ENCODE peak calls at places on chromosomes 2 and 18, in four cellular contexts. One of them, this sample, is unnamed.

GRCh38 chr18:702957-703659 is 9.3 kb downstream of the ENOSF1 start:
- DNase-seq in GM12865: no peak
- DNase-seq in neural progenitor cell: no peak
- DNase-seq in left ventricle myocardium inferior: no peak
- DNase-seq in this sample: no peak

GRCh38 chr18:5628512-5629255 is 84.9 kb upstream of the EPB41L3 start:
- DNase-seq in neural progenitor cell: peak
- DNase-seq in GM12865: no peak
- DNase-seq in left ventricle myocardium inferior: peak
- DNase-seq in this sample: no peak

GRCh38 chr2:70703900-70704549 is 64.0 kb downstream of the ADD2 start:
- DNase-seq in neural progenitor cell: peak
- DNase-seq in left ventricle myocardium inferior: no peak
- DNase-seq in GM12865: no peak
- DNase-seq in this sample: no peak

GRCh38 chr2:86032861-86033595 is 72.7 kb downstream of the POLR1A start:
- DNase-seq in left ventricle myocardium inferior: no peak
- DNase-seq in neural progenitor cell: no peak
- DNase-seq in GM12865: no peak
- DNase-seq in this sample: no peak

GRCh38 chr2:106572541-106573148 is 85.5 kb downstream of the CD8B2 start:
- DNase-seq in left ventricle myocardium inferior: no peak
- DNase-seq in GM12865: peak
- DNase-seq in neural progenitor cell: peak
- DNase-seq in this sample: no peak

GRCh38 chr2:101124061-101124460 is 27.1 kb downstream of the TBC1D8 start:
- DNase-seq in neural progenitor cell: no peak
- DNase-seq in GM12865: no peak
- DNase-seq in left ventricle myocardium inferior: no peak
- DNase-seq in this sample: no peak

GRCh38 chr18:63505566-63506335 is 29.0 kb downstream of the SERPINB5 start:
- DNase-seq in GM12865: peak
- DNase-seq in neural progenitor cell: peak
- DNase-seq in left ventricle myocardium inferior: no peak
- DNase-seq in this sample: no peak

GRCh38 chr2:222703866-222704265 is 32.4 kb downstream of the MOGAT1 start:
- DNase-seq in left ventricle myocardium inferior: no peak
- DNase-seq in neural progenitor cell: no peak
- DNase-seq in GM12865: no peak
- DNase-seq in this sample: no peak

GRCh38 chr2:124024491-124025348 is at the start of gene CNTNAP5:
- DNase-seq in neural progenitor cell: peak
- DNase-seq in left ventricle myocardium inferior: peak
- DNase-seq in GM12865: no peak
- DNase-seq in this sample: no peak

GRCh38 chr2:119126650-119127049 is 31.9 kb downstream of the C1QL2 start:
- DNase-seq in neural progenitor cell: peak
- DNase-seq in GM12865: peak
- DNase-seq in left ventricle myocardium inferior: peak
- DNase-seq in this sample: no peak

GRCh38 chr2:212709287-212709686 is 170.7 kb upstream of the ERBB4 start:
- DNase-seq in GM12865: no peak
- DNase-seq in neural progenitor cell: peak
- DNase-seq in left ventricle myocardium inferior: no peak
- DNase-seq in this sample: no peak

GRCh38 chr2:85413592-85414421 is 3.6 kb upstream of the CAPG start:
- DNase-seq in GM12865: no peak
- DNase-seq in neural progenitor cell: peak
- DNase-seq in left ventricle myocardium inferior: no peak
- DNase-seq in this sample: no peak

GRCh38 chr2:102708847-102709559 is 52.8 kb upstream of the TMEM182 start:
- DNase-seq in neural progenitor cell: no peak
- DNase-seq in left ventricle myocardium inferior: no peak
- DNase-seq in GM12865: no peak
- DNase-seq in this sample: no peak

GRCh38 chr2:69579561-69579960 is 64.0 kb downstream of the AAK1 start:
- DNase-seq in neural progenitor cell: no peak
- DNase-seq in left ventricle myocardium inferior: no peak
- DNase-seq in GM12865: no peak
- DNase-seq in this sample: no peak

GRCh38 chr2:152464853-152465470 is 130.0 kb downstream of the FMNL2 start:
- DNase-seq in neural progenitor cell: no peak
- DNase-seq in left ventricle myocardium inferior: no peak
- DNase-seq in GM12865: peak
- DNase-seq in this sample: no peak

GRCh38 chr18:53771664-53772063 is 452.8 kb downstream of the MBD2 start:
- DNase-seq in GM12865: no peak
- DNase-seq in left ventricle myocardium inferior: no peak
- DNase-seq in neural progenitor cell: no peak
- DNase-seq in this sample: no peak

GRCh38 chr18:76932026-76932819 is 109.9 kb downstream of the ZNF236 start:
- DNase-seq in left ventricle myocardium inferior: peak
- DNase-seq in GM12865: peak
- DNase-seq in neural progenitor cell: no peak
- DNase-seq in this sample: no peak

GRCh38 chr2:186546842-186547241 is 43.0 kb upstream of the ITGAV start:
- DNase-seq in left ventricle myocardium inferior: no peak
- DNase-seq in GM12865: no peak
- DNase-seq in neural progenitor cell: no peak
- DNase-seq in this sample: no peak

GRCh38 chr18:74416124-74416523 is 41.0 kb downstream of the DIPK1C start:
- DNase-seq in GM12865: no peak
- DNase-seq in neural progenitor cell: no peak
- DNase-seq in left ventricle myocardium inferior: peak
- DNase-seq in this sample: no peak

GRCh38 chr2:235928751-235929370 is 239.3 kb downstream of the GBX2 start:
- DNase-seq in neural progenitor cell: no peak
- DNase-seq in left ventricle myocardium inferior: no peak
- DNase-seq in GM12865: no peak
- DNase-seq in this sample: no peak

GRCh38 chr2:152587187-152587947 is 129.9 kb downstream of the PRPF40A start:
- DNase-seq in GM12865: no peak
- DNase-seq in left ventricle myocardium inferior: no peak
- DNase-seq in neural progenitor cell: no peak
- DNase-seq in this sample: no peak

GRCh38 chr2:169928463-169928864 is 101.2 kb downstream of the UBR3 start:
- DNase-seq in GM12865: peak
- DNase-seq in left ventricle myocardium inferior: no peak
- DNase-seq in neural progenitor cell: peak
- DNase-seq in this sample: peak

GRCh38 chr2:64716569-64716968 is 62.9 kb upstream of the SERTAD2 start:
- DNase-seq in left ventricle myocardium inferior: no peak
- DNase-seq in neural progenitor cell: no peak
- DNase-seq in GM12865: no peak
- DNase-seq in this sample: no peak

GRCh38 chr2:129885735-129886134 is 93.7 kb upstream of the RAB6C start:
- DNase-seq in neural progenitor cell: peak
- DNase-seq in GM12865: no peak
- DNase-seq in left ventricle myocardium inferior: no peak
- DNase-seq in this sample: no peak

GRCh38 chr2:82342351-82342750 is 2037.8 kb upstream of the LRRTM1 start:
- DNase-seq in left ventricle myocardium inferior: no peak
- DNase-seq in GM12865: no peak
- DNase-seq in neural progenitor cell: no peak
- DNase-seq in this sample: no peak

GRCh38 chr2:134253117-134253704 is 661 bp upstream of the MGAT5 start:
- DNase-seq in neural progenitor cell: no peak
- DNase-seq in GM12865: peak
- DNase-seq in left ventricle myocardium inferior: no peak
- DNase-seq in this sample: no peak

DNA sequence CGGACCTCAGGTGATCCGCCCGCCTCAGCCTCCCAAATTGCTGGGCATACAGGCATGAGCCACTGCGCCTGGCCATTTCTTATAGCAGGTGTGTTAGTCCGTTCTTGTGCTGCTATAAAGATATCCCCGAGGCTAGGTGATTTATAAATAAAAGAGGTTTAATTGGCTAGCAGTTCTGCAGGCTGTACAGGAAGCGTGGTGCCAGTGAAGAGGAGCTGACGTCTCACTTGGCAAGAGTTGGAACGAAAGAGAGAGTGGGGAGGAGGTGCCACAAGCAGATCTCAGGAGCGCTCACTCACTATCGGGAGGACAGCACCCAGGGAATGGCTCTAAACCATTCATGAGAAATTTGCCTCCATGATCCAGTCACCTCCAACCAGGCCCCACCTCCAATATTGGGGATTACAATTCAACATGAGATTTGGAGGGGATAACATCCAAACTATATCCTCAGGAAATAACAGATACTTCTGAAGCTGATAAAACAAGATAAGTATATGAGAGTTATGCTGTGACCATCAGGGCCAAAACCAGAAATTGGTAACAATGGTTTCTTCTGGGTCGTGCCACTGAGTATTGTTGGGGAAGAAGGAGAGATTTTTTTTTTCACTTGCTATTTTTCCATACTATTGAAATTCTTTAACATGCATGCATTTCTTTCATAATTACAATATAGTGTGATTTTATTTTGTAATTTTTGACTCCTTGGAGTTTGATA is 7.4 kb upstream of the RMC1 start:
- DNase-seq in neural progenitor cell: no peak
- DNase-seq in left ventricle myocardium inferior: peak
- DNase-seq in GM12865: no peak
- DNase-seq in this sample: no peak
- H3K4me3 ChIP-seq in neural progenitor cell: no peak
- H3K4me3 ChIP-seq in left ventricle myocardium inferior: no peak
- H3K4me3 ChIP-seq in GM12865: no peak
- H3K4me3 ChIP-seq in this sample: no peak

GRCh38 chr2:148615446-148615845 is 29.1 kb upstream of the EPC2 start:
- DNase-seq in neural progenitor cell: no peak
- DNase-seq in GM12865: no peak
- DNase-seq in left ventricle myocardium inferior: no peak
- DNase-seq in this sample: no peak

GRCh38 chr2:148616696-148617095 is 27.9 kb upstream of the EPC2 start:
- DNase-seq in left ventricle myocardium inferior: no peak
- DNase-seq in neural progenitor cell: no peak
- DNase-seq in GM12865: no peak
- DNase-seq in this sample: no peak

GRCh38 chr2:148614024-148614331 is 30.6 kb upstream of the EPC2 start:
- DNase-seq in neural progenitor cell: peak
- DNase-seq in left ventricle myocardium inferior: no peak
- DNase-seq in GM12865: peak
- DNase-seq in this sample: no peak

GRCh38 chr2:148614332-148615049 is 30.1 kb upstream of the EPC2 start:
- DNase-seq in left ventricle myocardium inferior: no peak
- DNase-seq in neural progenitor cell: no peak
- DNase-seq in GM12865: peak
- DNase-seq in this sample: peak

DNA sequence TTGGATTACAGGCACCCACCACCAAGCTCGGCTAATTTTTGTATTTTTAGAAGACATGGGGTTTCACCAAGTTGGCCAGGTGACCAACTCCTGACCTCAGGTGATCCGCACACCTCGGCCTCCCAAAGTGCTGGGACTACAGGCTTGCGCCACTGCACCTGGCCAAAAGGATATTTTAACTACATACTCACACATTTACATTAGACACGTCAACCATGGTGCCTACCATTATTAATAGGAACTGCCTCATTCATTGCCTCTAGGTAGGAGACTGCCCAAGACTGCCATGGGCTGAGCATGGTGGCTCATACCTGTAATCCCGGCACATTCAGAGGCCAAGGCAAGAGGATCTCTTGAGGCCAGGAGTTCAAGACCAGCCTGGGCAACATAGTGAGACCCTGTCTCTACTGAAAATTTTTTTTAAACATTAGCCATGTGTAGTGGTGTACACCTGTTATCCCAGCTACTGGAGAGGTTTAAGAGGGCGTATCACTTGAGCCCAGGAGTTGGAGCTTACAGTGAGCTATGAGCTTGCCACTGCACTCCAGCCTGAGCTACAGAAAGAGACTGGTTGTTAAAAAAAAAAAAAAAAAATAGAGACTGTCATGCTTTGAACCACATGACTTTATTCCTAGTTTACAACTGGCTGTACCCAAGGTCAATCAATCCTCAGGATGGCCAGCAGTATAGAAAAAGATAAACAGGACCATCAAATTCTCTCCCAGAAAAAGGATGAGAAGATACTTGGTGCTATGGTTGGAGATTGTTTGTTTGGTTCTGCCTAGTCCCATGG is 31.1 kb upstream of the EPC2 start:
- DNase-seq in GM12865: no peak
- DNase-seq in left ventricle myocardium inferior: no peak
- DNase-seq in neural progenitor cell: no peak
- DNase-seq in this sample: no peak
- TF ChIP-seq CTCF in GM12865: no peak
- TF ChIP-seq CTCF in left ventricle myocardium inferior: no peak
- TF ChIP-seq CTCF in neural progenitor cell: no peak
- TF ChIP-seq CTCF in this sample: no peak

GRCh38 chr2:201966691-201967388 is 66.8 kb upstream of the FZD7 start:
- DNase-seq in left ventricle myocardium inferior: no peak
- DNase-seq in neural progenitor cell: no peak
- DNase-seq in GM12865: no peak
- DNase-seq in this sample: no peak
- H3K4me3 ChIP-seq in left ventricle myocardium inferior: no peak
- H3K4me3 ChIP-seq in neural progenitor cell: no peak
- H3K4me3 ChIP-seq in GM12865: no peak
- H3K4me3 ChIP-seq in this sample: no peak

GRCh38 chr2:176650101-176650500 is 380.9 kb downstream of the MTX2 start:
- DNase-seq in left ventricle myocardium inferior: no peak
- DNase-seq in GM12865: no peak
- DNase-seq in neural progenitor cell: no peak
- DNase-seq in this sample: no peak

GRCh38 chr2:176647325-176648155 is 378.3 kb downstream of the MTX2 start:
- DNase-seq in neural progenitor cell: no peak
- DNase-seq in left ventricle myocardium inferior: no peak
- DNase-seq in GM12865: no peak
- DNase-seq in this sample: no peak

GRCh38 chr2:176650811-176651559 is 381.7 kb downstream of the MTX2 start:
- DNase-seq in GM12865: no peak
- DNase-seq in neural progenitor cell: no peak
- DNase-seq in left ventricle myocardium inferior: no peak
- DNase-seq in this sample: no peak

GRCh38 chr2:176646033-176646615 is 376.9 kb downstream of the MTX2 start:
- DNase-seq in left ventricle myocardium inferior: no peak
- DNase-seq in neural progenitor cell: peak
- DNase-seq in GM12865: no peak
- DNase-seq in this sample: no peak

DNA sequence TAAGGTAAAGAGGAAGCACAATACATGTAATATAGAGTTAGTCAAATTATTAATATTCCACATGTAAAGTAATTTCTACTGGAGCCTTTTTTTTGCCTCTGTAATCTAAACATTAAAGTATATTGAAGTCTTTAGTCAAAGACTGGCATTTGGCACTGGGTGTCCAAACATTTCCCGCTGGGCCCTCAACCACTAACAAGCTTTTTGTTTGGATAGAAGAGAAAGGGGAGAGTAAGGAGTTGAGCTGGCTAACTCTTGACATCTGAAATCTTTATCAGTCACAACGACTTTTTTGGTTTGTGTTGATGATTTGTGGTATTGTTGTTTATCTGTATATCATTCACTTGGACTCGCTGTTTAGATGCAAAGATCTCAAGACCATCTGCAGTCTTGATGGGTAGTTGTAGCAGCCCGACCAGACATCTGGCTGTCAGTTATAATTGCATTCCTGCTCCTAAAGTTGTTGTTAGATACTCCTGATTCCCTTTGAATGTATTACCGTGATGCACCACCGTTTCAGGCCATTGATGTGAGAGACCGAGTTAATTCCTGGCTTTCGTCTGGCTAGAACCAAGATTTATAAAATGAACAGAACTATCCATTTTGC is 379.6 kb downstream of the MTX2 start:
- DNase-seq in GM12865: no peak
- DNase-seq in left ventricle myocardium inferior: no peak
- DNase-seq in neural progenitor cell: no peak
- DNase-seq in this sample: no peak
- TF ChIP-seq CTCF in GM12865: no peak
- TF ChIP-seq CTCF in left ventricle myocardium inferior: no peak
- TF ChIP-seq CTCF in neural progenitor cell: no peak
- TF ChIP-seq CTCF in this sample: no peak

This sample was measured in GM12864.